ENCODE peak calls at places on chromosomes 13 and 19, in six cellular contexts. O is SW 1271, N is GM13977, S is Peyer's patch, U is Kasumi-1, G is PC-9. V is an unnamed sample.

GRCh38 chr13:109587689-109588088 is 198.7 kb downstream of the IRS2 start:
- DNase-seq in O (no peak), N (no peak), S (no peak), U (no peak), G (no peak), V (no peak)

GRCh38 chr19:15702590-15702930 is 25.3 kb upstream of the OR10H2 start:
- DNase-seq in O (no peak), N (no peak), S (peak), U (peak), G (peak), V (peak)

GRCh38 chr19:18438331-18439024 is 545 bp upstream of the ISYNA1 start:
- DNase-seq in O (no peak), N (no peak), S (no peak), U (no peak), G (peak), V (no peak)

GRCh38 chr13:39998166-39998565 is 342.7 kb downstream of the COG6 start:
- DNase-seq in O (no peak), N (no peak), S (no peak), U (peak), G (no peak), V (no peak)

GRCh38 chr13:22828081-22828480 is 352.7 kb upstream of the SGCG start:
- DNase-seq in O (no peak), N (no peak), S (no peak), U (no peak), G (no peak), V (no peak)

GRCh38 chr13:98206946-98207345 is 29.9 kb upstream of the RNF113B start:
- DNase-seq in O (no peak), N (no peak), S (no peak), U (no peak), G (peak), V (no peak)

GRCh38 chr13:96238861-96239260 is 149.0 kb downstream of the HS6ST3 start:
- DNase-seq in O (no peak), N (no peak), S (no peak), U (no peak), G (peak), V (peak)

GRCh38 chr19:14113762-14114414 is 3.7 kb downstream of the PRKACA start:
- DNase-seq in O (no peak), N (no peak), S (no peak), U (peak), G (peak), V (no peak)

GRCh38 chr19:45558399-45558878 is 26.2 kb downstream of the OPA3 start:
- DNase-seq in O (no peak), N (peak), S (peak), U (peak), G (no peak), V (no peak)

GRCh38 chr13:29540334-29540733 is 55.2 kb downstream of the SLC7A1 start:
- DNase-seq in O (no peak), N (no peak), S (no peak), U (no peak), G (no peak), V (no peak)